ENCODE peak calls at places on chromosomes 2 and 18, in seven cellular contexts. D, J, O, E, Y, A and C are unnamed samples.

GRCh38 chr2:217954051-217954450 is 48.7 kb downstream of the TNS1 start:
- DNase-seq in O (no peak), D (no peak), Y (no peak), A (no peak), J (peak; percentile 23), E (no peak), C (no peak)

GRCh38 chr2:102753563-102754159 is 8.2 kb upstream of the TMEM182 start:
- DNase-seq in Y (peak; percentile 66), A (peak; percentile 77), D (peak; percentile 32), O (peak; percentile 79), E (peak; percentile 43), J (no peak), C (no peak)

GRCh38 chr2:23801396-23801795 is 125.5 kb downstream of the ATAD2B start:
- DNase-seq in J (no peak), A (no peak), E (no peak), D (no peak), Y (peak; percentile 72), O (peak; percentile 84), C (no peak)

GRCh38 chr18:63848159-63848558 is 39.3 kb upstream of the SERPINB2 start:
- DNase-seq in J (no peak), A (peak; percentile 39), D (peak; percentile 7), O (peak; percentile 84), E (no peak), Y (peak; percentile 78), C (no peak)

GRCh38 chr18:48902856-48903601 is 47.7 kb downstream of the SMAD7 start:
- DNase-seq in Y (peak; percentile 88), J (peak; percentile 70), E (no peak), O (peak; percentile 96), A (peak; percentile 67), D (no peak), C (no peak)

GRCh38 chr2:143579456-143579855 is 450.2 kb downstream of the ARHGAP15 start:
- DNase-seq in E (no peak), A (no peak), Y (no peak), O (no peak), D (no peak), J (no peak), C (no peak)

GRCh38 chr18:21484851-21485636 is 115.5 kb downstream of the ESCO1 start:
- DNase-seq in A (no peak), E (no peak), J (no peak), O (peak; percentile 57), D (no peak), Y (peak; percentile 16), C (no peak)

GRCh38 chr18:67211646-67212045 is 304.9 kb downstream of the DSEL start:
- DNase-seq in E (no peak), J (no peak), A (no peak), Y (no peak), D (no peak), O (peak; percentile 22), C (no peak)

GRCh38 chr18:74390900-74391299 is 66.2 kb downstream of the DIPK1C start:
- DNase-seq in Y (no peak), D (no peak), E (no peak), O (no peak), A (no peak), J (no peak), C (no peak)

GRCh38 chr2:85702172-85702571 is 8.0 kb downstream of the GNLY start:
- DNase-seq in J (no peak), O (peak; percentile 80), A (no peak), E (no peak), D (no peak), Y (peak; percentile 78), C (no peak)

GRCh38 chr2:42342061-42342794 is 18.8 kb downstream of the COX7A2L start:
- DNase-seq in Y (peak; percentile 93), O (peak; percentile 93), A (peak; percentile 82), E (no peak), D (peak; percentile 57), J (no peak), C (peak; percentile 89)

GRCh38 chr2:131417886-131418285 is 53.9 kb upstream of the RAB6D start:
- DNase-seq in O (no peak), Y (no peak), E (no peak), A (no peak), D (no peak), J (no peak), C (no peak)

GRCh38 chr2:207546822-207547221 is 17.1 kb downstream of the CREB1 start:
- DNase-seq in D (no peak), Y (peak; percentile 60), A (no peak), J (no peak), E (no peak), O (peak; percentile 35), C (no peak)

GRCh38 chr18:26549103-26549485 is 741 bp upstream of the KCTD1 start:
- DNase-seq in J (no peak), O (peak; percentile 57), Y (peak; percentile 45), A (no peak), E (no peak), D (peak; percentile 57), C (no peak)

GRCh38 chr2:11395389-11395788 is 51.0 kb upstream of the ROCK2 start:
- DNase-seq in A (no peak), E (no peak), Y (no peak), J (peak; percentile 53), D (no peak), O (no peak), C (no peak)

GRCh38 chr2:231627384-231628156 is 34.9 kb downstream of the TEX44 start:
- DNase-seq in O (peak; percentile 38), Y (peak; percentile 63), E (no peak), D (no peak), A (no peak), J (no peak), C (no peak)

GRCh38 chr2:32626591-32627221 is 1.1 kb upstream of the TTC27 start:
- DNase-seq in A (no peak), E (no peak), O (peak; percentile 26), D (no peak), Y (no peak), J (no peak), C (no peak)

GRCh38 chr2:50649626-50650397 is 382.1 kb downstream of the NRXN1 start:
- DNase-seq in E (no peak), Y (no peak), O (peak; percentile 14), A (no peak), J (no peak), D (no peak), C (no peak)

GRCh38 chr2:233422649-233423435 is 68.5 kb downstream of the DGKD start:
- DNase-seq in E (no peak), O (no peak), Y (no peak), A (no peak), J (no peak), D (no peak), C (no peak)
- H3K4me3 ChIP-seq in E (no peak overlapping the region), O (no peak overlapping the region), Y (no peak overlapping the region), A (no peak overlapping the region), J (no peak overlapping the region), D (no peak overlapping the region), C (no peak overlapping the region)

GRCh38 chr2:118431586-118431985 is 343.3 kb downstream of the INSIG2 start:
- DNase-seq in A (no peak), D (no peak), E (no peak), J (no peak), O (no peak), Y (no peak), C (no peak)

GRCh38 chr2:118430510-118431187 is 342.4 kb downstream of the INSIG2 start:
- DNase-seq in D (no peak), J (no peak), O (peak; percentile 8), E (no peak), Y (peak; percentile 86), A (no peak), C (no peak)

GRCh38 chr2:118431997-118432396 is 343.7 kb downstream of the INSIG2 start:
- DNase-seq in O (no peak), D (no peak), A (no peak), Y (peak; percentile 32), E (no peak), J (no peak), C (no peak)

GRCh38 chr2:118433566-118433965 is 345.3 kb downstream of the INSIG2 start:
- DNase-seq in Y (no peak), E (no peak), J (no peak), D (no peak), O (no peak), A (no peak), C (no peak)

GRCh38 chr2:118431188-118431562 is 342.9 kb downstream of the INSIG2 start:
- DNase-seq in Y (no peak), A (no peak), E (no peak), D (no peak), J (no peak), O (peak; percentile 12), C (no peak)
- TF ChIP-seq CTCF in Y (peak; percentile 42), A (peak; percentile 32), E (no peak), D (peak; percentile 5), J (no peak), O (no peak), C (no peak)

GRCh38 chr2:17996978-17997377 is 118.5 kb downstream of the KCNS3 start:
- DNase-seq in O (no peak), A (no peak), J (no peak), Y (no peak), D (no peak), E (no peak), C (no peak)

DNA sequence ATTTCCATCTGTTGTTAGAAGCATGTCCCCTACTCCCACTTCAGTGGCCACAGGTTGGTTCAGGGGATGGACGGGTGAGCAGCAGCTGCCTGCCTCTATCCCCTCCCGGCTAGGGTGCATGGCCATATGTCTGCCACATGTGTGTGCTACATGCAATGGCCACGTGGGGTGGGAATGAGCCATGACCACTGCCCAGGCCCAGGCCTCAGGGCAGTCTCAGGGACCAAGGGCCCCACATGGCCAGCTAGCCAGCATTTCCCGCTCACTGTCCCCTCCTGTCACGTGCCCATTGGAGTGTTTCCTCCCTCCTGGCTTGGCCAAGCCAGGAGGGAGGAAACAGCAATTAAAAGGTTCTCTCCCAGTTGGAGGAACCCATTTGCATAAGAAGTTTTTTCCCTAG is 117.1 kb downstream of the KCNS3 start:
- DNase-seq in A (no peak), E (no peak), J (no peak), D (no peak), O (no peak), Y (no peak), C (no peak)
- H3K4me3 ChIP-seq in A (no peak overlapping the region), E (no peak overlapping the region), J (no peak overlapping the region), D (no peak overlapping the region), O (no peak overlapping the region), Y (no peak overlapping the region), C (no peak overlapping the region)

GRCh38 chr2:128169497-128169896 is 78.5 kb downstream of the UGGT1 start:
- DNase-seq in Y (peak; percentile 36), O (peak; percentile 87), D (no peak), J (no peak), A (peak; percentile 91), E (no peak), C (no peak)

GRCh38 chr2:128169933-128170709 is 79.1 kb downstream of the UGGT1 start:
- DNase-seq in E (no peak), D (no peak), A (peak; percentile 100), J (no peak), Y (no peak), O (no peak), C (no peak)

GRCh38 chr2:128169094-128169493 is 78.1 kb downstream of the UGGT1 start:
- DNase-seq in J (no peak), E (no peak), O (no peak), D (no peak), Y (no peak), A (no peak), C (no peak)

GRCh38 chr2:128170776-128171175 is 79.8 kb downstream of the UGGT1 start:
- DNase-seq in Y (no peak), J (no peak), O (no peak), E (no peak), D (no peak), A (no peak), C (no peak)

DNA sequence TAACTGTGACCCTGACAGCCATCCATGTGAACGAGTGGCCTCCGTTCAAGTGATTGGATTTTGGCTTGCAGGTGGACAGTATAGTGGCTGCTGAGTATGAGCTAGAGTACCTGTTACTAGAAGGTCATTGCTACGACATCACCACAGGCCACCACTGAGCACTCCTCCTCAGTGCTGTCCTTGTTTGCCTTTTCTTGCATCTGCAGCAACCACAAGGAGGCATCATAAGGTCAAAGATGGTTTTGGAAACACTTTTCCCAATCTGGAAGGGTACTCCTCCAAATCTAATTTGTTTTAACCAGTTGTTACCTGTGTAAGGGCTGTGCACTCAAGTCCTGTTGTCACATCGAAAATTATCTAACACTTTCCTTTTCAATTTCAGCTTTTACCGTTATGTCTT is 81.2 kb downstream of the UGGT1 start:
- DNase-seq in J (no peak), O (peak; percentile 21), E (no peak), D (no peak), Y (no peak), A (peak; percentile 55), C (no peak)
- TF ChIP-seq CTCF in J (no peak), O (peak; percentile 47), E (no peak), D (peak; percentile 53), Y (peak; percentile 26), A (peak; percentile 85), C (peak; percentile 27)